ENCODE peak calls at places on chromosome 7, in five cellular contexts. R is Peyer's patch, T is pancreas, A is AG04450, V is ascending aorta. F is an unnamed sample.

GRCh38 chr7:100887186-100887954 is 2.1 kb downstream of the UFSP1 start:
- DNase-seq in T (no peak), V (no peak), R (peak; percentile 89), A (no peak), F (no peak)

GRCh38 chr7:18408461-18408860 is 87.1 kb upstream of the HDAC9 start:
- DNase-seq in A (no peak), T (no peak), R (no peak), V (no peak), F (no peak)

GRCh38 chr7:80721880-80722595 is 83.6 kb downstream of the CD36 start:
- DNase-seq in V (no peak), R (peak; percentile 64), T (no peak), A (no peak), F (peak; percentile 87)

GRCh38 chr7:97024209-97025129 is at the start of gene DLX5:
- DNase-seq in R (no peak), A (no peak), T (peak; percentile 71), V (no peak), F (peak; percentile 27)

GRCh38 chr7:131773413-131773812 is 217.0 kb upstream of the PODXL start:
- DNase-seq in T (no peak), V (no peak), A (no peak), R (no peak), F (no peak)

GRCh38 chr7:36939816-36940215 is 215.5 kb upstream of the AOAH start:
- DNase-seq in T (no peak), R (no peak), A (no peak), V (no peak), F (no peak)

GRCh38 chr7:158317238-158318205 is 270.1 kb downstream of the PTPRN2 start:
- DNase-seq in T (no peak), V (no peak), A (no peak), R (no peak), F (no peak)

GRCh38 chr7:101614939-101615302 is 14.2 kb downstream of the MYL10 start:
- DNase-seq in R (no peak), V (peak; percentile 87), A (no peak), T (no peak), F (no peak)

GRCh38 chr7:142434666-142435174 is 176.9 kb upstream of the PRSS58 start:
- DNase-seq in T (no peak), A (no peak), R (no peak), V (no peak), F (no peak)

GRCh38 chr7:54877683-54878082 is 118.7 kb upstream of the SEC61G start:
- DNase-seq in A (no peak), R (no peak), V (no peak), T (no peak), F (peak; percentile 33)

GRCh38 chr7:40907286-40907685 is 772.5 kb downstream of the SUGCT start:
- DNase-seq in V (no peak), R (no peak), T (no peak), A (no peak), F (no peak)

GRCh38 chr7:142177869-142178268 is 66.4 kb downstream of the MGAM2 start:
- DNase-seq in V (no peak), A (no peak), R (no peak), T (no peak), F (no peak)

GRCh38 chr7:111407258-111407657 is 155.0 kb downstream of the IMMP2L start:
- DNase-seq in V (no peak), R (no peak), A (no peak), T (no peak), F (no peak)

GRCh38 chr7:101172005-101172853 is 6.9 kb upstream of the VGF start:
- DNase-seq in V (no peak), T (no peak), A (no peak), R (no peak), F (no peak)

GRCh38 chr7:11341285-11341944 is 367.7 kb downstream of the PHF14 start:
- DNase-seq in V (no peak), T (no peak), R (no peak), A (no peak), F (peak; percentile 45)

GRCh38 chr7:108072739-108073138 is 57.4 kb downstream of the LAMB4 start:
- DNase-seq in R (no peak), A (no peak), V (no peak), T (no peak), F (no peak)

GRCh38 chr7:133582766-133583523 is 330.1 kb downstream of the EXOC4 start:
- DNase-seq in V (no peak), T (no peak), R (no peak), A (peak; percentile 68), F (peak; percentile 77)

GRCh38 chr7:127437772-127438330 is 45.3 kb upstream of the ZNF800 start:
- DNase-seq in T (no peak), R (no peak), V (no peak), A (peak; percentile 58), F (peak; percentile 38)

GRCh38 chr7:149081914-149082313 is 8.6 kb downstream of the ZNF786 start:
- DNase-seq in T (no peak), R (no peak), A (no peak), V (no peak), F (no peak)

GRCh38 chr7:116075351-116076145 is 45.0 kb upstream of the TFEC start:
- DNase-seq in A (no peak), R (no peak), T (no peak), V (no peak), F (no peak)

GRCh38 chr7:14666913-14667312 is 235.6 kb downstream of the DGKB start:
- DNase-seq in R (no peak), A (no peak), T (no peak), V (no peak), F (no peak)

GRCh38 chr7:30841025-30841735 is 70.0 kb downstream of the MINDY4 start:
- DNase-seq in A (no peak), R (peak; percentile 11), T (no peak), V (peak; percentile 52), F (no peak)

GRCh38 chr7:24456526-24457214 is 116.6 kb upstream of the PALS2 start:
- DNase-seq in A (no peak), T (no peak), V (no peak), R (peak; percentile 69), F (peak; percentile 1)

GRCh38 chr7:44455155-44455554 is 35.3 kb downstream of the NUDCD3 start:
- DNase-seq in A (no peak), V (no peak), R (no peak), T (no peak), F (no peak)

GRCh38 chr7:45268013-45268412 is 110.4 kb downstream of the RAMP3 start:
- DNase-seq in R (no peak), V (no peak), T (no peak), A (no peak), F (no peak)

GRCh38 chr7:30743371-30744074 is 8.4 kb upstream of the INMT start:
- DNase-seq in T (no peak), V (no peak), A (no peak), R (no peak), F (peak; percentile 54)

GRCh38 chr7:129160161-129160911 is 15.8 kb downstream of the TSPAN33 start:
- DNase-seq in V (no peak), T (no peak), R (no peak), A (no peak), F (no peak)

GRCh38 chr7:11130012-11130411 is 156.3 kb downstream of the PHF14 start:
- DNase-seq in A (peak; percentile 66), V (no peak), T (no peak), R (no peak), F (peak; percentile 76)

GRCh38 chr7:57203161-57203791 is 71.0 kb upstream of the ZNF479 start:
- DNase-seq in A (no peak), V (no peak), T (peak; percentile 48), R (peak; percentile 36), F (no peak)

GRCh38 chr7:40297741-40298311 is 163.0 kb downstream of the SUGCT start:
- DNase-seq in A (no peak), V (no peak), T (no peak), R (no peak), F (peak; percentile 42)

GRCh38 chr7:139757968-139758367 is 19.8 kb downstream of the HIPK2 start:
- DNase-seq in A (no peak), V (no peak), T (no peak), R (no peak), F (no peak)

GRCh38 chr7:128842674-128843641 is 12.8 kb downstream of the FLNC start:
- DNase-seq in A (no peak), V (no peak), T (peak; percentile 68), R (no peak), F (no peak)

GRCh38 chr7:121344093-121344492 is 15.3 kb downstream of the WNT16 start:
- DNase-seq in A (no peak), V (no peak), R (no peak), T (no peak), F (peak; percentile 48)

GRCh38 chr7:154574235-154574634 is 428.7 kb downstream of the PAXIP1 start:
- DNase-seq in T (no peak), R (no peak), V (no peak), A (no peak), F (no peak)

GRCh38 chr7:154575497-154575896 is 427.4 kb downstream of the PAXIP1 start:
- DNase-seq in T (no peak), A (no peak), V (no peak), R (no peak), F (no peak)

GRCh38 chr7:154568346-154568745 is 434.6 kb downstream of the PAXIP1 start:
- DNase-seq in V (no peak), R (no peak), T (no peak), A (no peak), F (no peak)

GRCh38 chr7:154569916-154570315 is 433.0 kb downstream of the PAXIP1 start:
- DNase-seq in A (no peak), V (no peak), R (no peak), T (no peak), F (no peak)

DNA sequence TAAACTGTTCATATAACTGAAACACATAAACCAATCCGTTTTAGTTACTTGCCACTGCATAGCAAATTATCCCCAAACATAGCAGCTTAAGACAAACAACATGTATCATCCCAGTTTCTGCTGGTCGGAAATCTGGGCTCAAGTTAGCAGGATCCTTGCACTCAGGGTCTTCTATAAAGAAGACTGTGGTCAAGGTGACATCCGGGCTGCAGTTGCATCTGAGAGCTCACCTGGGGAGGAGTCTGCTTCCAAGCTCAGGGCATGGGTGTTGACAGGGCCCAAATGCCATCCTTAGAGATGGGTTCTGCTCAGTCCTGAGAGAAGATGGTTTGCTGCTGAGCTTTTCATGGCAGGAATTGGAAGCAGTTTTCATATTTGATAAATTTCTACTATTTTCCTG is 431.2 kb downstream of the PAXIP1 start:
- DNase-seq in V (no peak), A (no peak), T (no peak), R (no peak), F (no peak)
- TF ChIP-seq CTCF in V (no peak), A (no peak), T (no peak), R (no peak), F (no peak)

GRCh38 chr7:42843209-42843800 is 68.6 kb downstream of the C7orf25 start:
- DNase-seq in V (no peak), R (peak; percentile 48), T (no peak), A (no peak), F (peak; percentile 42)
- H3K4me3 ChIP-seq in V (no peak overlapping the region), R (no peak overlapping the region), T (no peak overlapping the region), A (no peak overlapping the region), F (no peak overlapping the region)

GRCh38 chr7:95794917-95795515 is 22.7 kb downstream of the DYNC1I1 start:
- DNase-seq in R (no peak), T (no peak), V (no peak), A (no peak), F (peak; percentile 31)
- TF ChIP-seq CTCF in R (peak; percentile 45), T (peak; percentile 18), V (peak; percentile 15), A (peak; percentile 48), F (peak; percentile 62)

GRCh38 chr7:107069457-107069856 is 25.0 kb downstream of the PRKAR2B start:
- DNase-seq in A (no peak), V (no peak), R (no peak), T (no peak), F (peak; percentile 69)
- H3K4me3 ChIP-seq in A (no peak overlapping the region), V (no peak overlapping the region), R (no peak overlapping the region), T (no peak overlapping the region), F (no peak overlapping the region)